ENCODE peak calls at places on chromosomes 13 and 19, in six cellular contexts. One of them, this sample, is unnamed.
A peak's percentile ranks its signal among the peaks of the same experiment; 100 is the strongest.

GRCh38 chr13:30844548-30845296 is 61.3 kb upstream of the MEDAG start:
- DNase-seq in anterior cingulate cortex: no peak
- DNase-seq in NCI-H2029 treated with DMSO at 0.1 percent for 48 hours: no peak
- DNase-seq in breast epithelium: no peak
- DNase-seq in nephron progenitor cell: no peak
- DNase-seq in astrocyte of the spinal cord: no peak
- DNase-seq in this sample: no peak

GRCh38 chr19:15188851-15189250 is 11.9 kb downstream of the NOTCH3 start:
- DNase-seq in anterior cingulate cortex: no peak
- DNase-seq in breast epithelium: no peak
- DNase-seq in NCI-H2029 treated with DMSO at 0.1 percent for 48 hours: no peak
- DNase-seq in nephron progenitor cell: no peak
- DNase-seq in astrocyte of the spinal cord: no peak
- DNase-seq in this sample: no peak

GRCh38 chr19:12655546-12655945 is 11.0 kb downstream of the MAN2B1 start:
- DNase-seq in breast epithelium: no peak
- DNase-seq in nephron progenitor cell: no peak
- DNase-seq in astrocyte of the spinal cord: no peak
- DNase-seq in anterior cingulate cortex: no peak
- DNase-seq in NCI-H2029 treated with DMSO at 0.1 percent for 48 hours: no peak
- DNase-seq in this sample: no peak

GRCh38 chr13:28574617-28575142 is 79.8 kb upstream of the FLT1 start:
- DNase-seq in NCI-H2029 treated with DMSO at 0.1 percent for 48 hours: no peak
- DNase-seq in breast epithelium: no peak
- DNase-seq in nephron progenitor cell: no peak
- DNase-seq in astrocyte of the spinal cord: peak; percentile 95
- DNase-seq in anterior cingulate cortex: no peak
- DNase-seq in this sample: no peak

GRCh38 chr19:48511800-48512503 is at the start of gene LMTK3:
- DNase-seq in nephron progenitor cell: peak; percentile 63
- DNase-seq in breast epithelium: no peak
- DNase-seq in anterior cingulate cortex: peak; percentile 91
- DNase-seq in astrocyte of the spinal cord: no peak
- DNase-seq in NCI-H2029 treated with DMSO at 0.1 percent for 48 hours: no peak
- DNase-seq in this sample: peak; percentile 92

GRCh38 chr13:85266331-85266730 is 532.9 kb downstream of the SLITRK6 start:
- DNase-seq in nephron progenitor cell: peak; percentile 2
- DNase-seq in NCI-H2029 treated with DMSO at 0.1 percent for 48 hours: no peak
- DNase-seq in breast epithelium: no peak
- DNase-seq in anterior cingulate cortex: no peak
- DNase-seq in astrocyte of the spinal cord: no peak
- DNase-seq in this sample: no peak

GRCh38 chr19:30590596-30591229 is 218.5 kb downstream of the ZNF536 start:
- DNase-seq in NCI-H2029 treated with DMSO at 0.1 percent for 48 hours: no peak
- DNase-seq in breast epithelium: no peak
- DNase-seq in nephron progenitor cell: no peak
- DNase-seq in anterior cingulate cortex: no peak
- DNase-seq in astrocyte of the spinal cord: no peak
- DNase-seq in this sample: peak; percentile 73

GRCh38 chr13:49635599-49636433 is 7.5 kb downstream of the ARL11 start:
- DNase-seq in astrocyte of the spinal cord: peak; percentile 48
- DNase-seq in NCI-H2029 treated with DMSO at 0.1 percent for 48 hours: no peak
- DNase-seq in anterior cingulate cortex: no peak
- DNase-seq in breast epithelium: no peak
- DNase-seq in nephron progenitor cell: no peak
- DNase-seq in this sample: peak; percentile 59

GRCh38 chr13:29761815-29762214 is 88.6 kb downstream of the UBL3 start:
- DNase-seq in nephron progenitor cell: no peak
- DNase-seq in anterior cingulate cortex: no peak
- DNase-seq in astrocyte of the spinal cord: no peak
- DNase-seq in NCI-H2029 treated with DMSO at 0.1 percent for 48 hours: no peak
- DNase-seq in breast epithelium: no peak
- DNase-seq in this sample: no peak

GRCh38 chr13:76980075-76980718 is 11.7 kb upstream of the CLN5 start:
- DNase-seq in nephron progenitor cell: peak; percentile 96
- DNase-seq in NCI-H2029 treated with DMSO at 0.1 percent for 48 hours: no peak
- DNase-seq in anterior cingulate cortex: peak; percentile 53
- DNase-seq in breast epithelium: peak; percentile 69
- DNase-seq in astrocyte of the spinal cord: peak; percentile 46
- DNase-seq in this sample: peak; percentile 44

GRCh38 chr19:8611391-8611883 is 922 bp upstream of the ADAMTS10 start:
- DNase-seq in astrocyte of the spinal cord: no peak
- DNase-seq in breast epithelium: no peak
- DNase-seq in NCI-H2029 treated with DMSO at 0.1 percent for 48 hours: no peak
- DNase-seq in anterior cingulate cortex: no peak
- DNase-seq in nephron progenitor cell: no peak
- DNase-seq in this sample: no peak

GRCh38 chr19:51256053-51256682 is 5.3 kb downstream of the SIGLECL1 start:
- DNase-seq in NCI-H2029 treated with DMSO at 0.1 percent for 48 hours: no peak
- DNase-seq in astrocyte of the spinal cord: no peak
- DNase-seq in anterior cingulate cortex: no peak
- DNase-seq in breast epithelium: no peak
- DNase-seq in nephron progenitor cell: no peak
- DNase-seq in this sample: no peak

GRCh38 chr13:98004107-98004506 is 50.6 kb downstream of the IPO5 start:
- DNase-seq in breast epithelium: no peak
- DNase-seq in NCI-H2029 treated with DMSO at 0.1 percent for 48 hours: no peak
- DNase-seq in anterior cingulate cortex: no peak
- DNase-seq in astrocyte of the spinal cord: peak; percentile 62
- DNase-seq in nephron progenitor cell: no peak
- DNase-seq in this sample: no peak

GRCh38 chr13:73060251-73061160 is 1.7 kb downstream of the KLF5 start:
- DNase-seq in NCI-H2029 treated with DMSO at 0.1 percent for 48 hours: no peak
- DNase-seq in astrocyte of the spinal cord: peak; percentile 71
- DNase-seq in nephron progenitor cell: peak; percentile 12
- DNase-seq in breast epithelium: no peak
- DNase-seq in anterior cingulate cortex: no peak
- DNase-seq in this sample: no peak

GRCh38 chr13:105908581-105908980 is 626.9 kb downstream of the EFNB2 start:
- DNase-seq in astrocyte of the spinal cord: peak; percentile 52
- DNase-seq in breast epithelium: no peak
- DNase-seq in NCI-H2029 treated with DMSO at 0.1 percent for 48 hours: no peak
- DNase-seq in nephron progenitor cell: no peak
- DNase-seq in anterior cingulate cortex: no peak
- DNase-seq in this sample: no peak

GRCh38 chr19:19256072-19256969 is 16.8 kb downstream of the TM6SF2 start:
- DNase-seq in NCI-H2029 treated with DMSO at 0.1 percent for 48 hours: no peak
- DNase-seq in anterior cingulate cortex: no peak
- DNase-seq in astrocyte of the spinal cord: no peak
- DNase-seq in breast epithelium: no peak
- DNase-seq in nephron progenitor cell: no peak
- DNase-seq in this sample: no peak

GRCh38 chr19:19205416-19206410 is 2.5 kb upstream of the NR2C2AP start:
- DNase-seq in breast epithelium: no peak
- DNase-seq in nephron progenitor cell: no peak
- DNase-seq in astrocyte of the spinal cord: no peak
- DNase-seq in anterior cingulate cortex: peak; percentile 56
- DNase-seq in NCI-H2029 treated with DMSO at 0.1 percent for 48 hours: no peak
- DNase-seq in this sample: peak; percentile 58

GRCh38 chr13:49608932-49609331 is 19.4 kb upstream of the ARL11 start:
- DNase-seq in anterior cingulate cortex: no peak
- DNase-seq in breast epithelium: no peak
- DNase-seq in NCI-H2029 treated with DMSO at 0.1 percent for 48 hours: no peak
- DNase-seq in nephron progenitor cell: no peak
- DNase-seq in astrocyte of the spinal cord: no peak
- DNase-seq in this sample: no peak

GRCh38 chr19:39115105-39115847 is 10.3 kb upstream of the PAK4 start:
- DNase-seq in breast epithelium: no peak
- DNase-seq in anterior cingulate cortex: no peak
- DNase-seq in astrocyte of the spinal cord: no peak
- DNase-seq in nephron progenitor cell: no peak
- DNase-seq in NCI-H2029 treated with DMSO at 0.1 percent for 48 hours: no peak
- DNase-seq in this sample: no peak

GRCh38 chr19:10518444-10519361 is 1.5 kb upstream of the S1PR5 start:
- DNase-seq in NCI-H2029 treated with DMSO at 0.1 percent for 48 hours: no peak
- DNase-seq in astrocyte of the spinal cord: no peak
- DNase-seq in anterior cingulate cortex: no peak
- DNase-seq in nephron progenitor cell: peak; percentile 25
- DNase-seq in breast epithelium: no peak
- DNase-seq in this sample: peak; percentile 68

GRCh38 chr13:83895994-83896580 is 13.8 kb upstream of the SLITRK1 start:
- DNase-seq in breast epithelium: no peak
- DNase-seq in NCI-H2029 treated with DMSO at 0.1 percent for 48 hours: no peak
- DNase-seq in anterior cingulate cortex: no peak
- DNase-seq in astrocyte of the spinal cord: peak; percentile 56
- DNase-seq in nephron progenitor cell: no peak
- DNase-seq in this sample: no peak